ENCODE peak calls at places on chromosomes 5 and 9, in seven cellular contexts. H is psoas muscle, E is heart left ventricle, O is transverse colon, J is astrocyte, Z is H9, M is GM23338. L is an unnamed sample. For H3K27me3, the result is how much of the 10 kb centered on the place peaks cover.

GRCh38 chr9:78026947-78027346 is 4.7 kb downstream of the GNAQ start:
- DNase-seq in E (no peak), O (no peak), M (no peak), J (no peak), Z (no peak), H (no peak), L (no peak)

GRCh38 chr5:152674403-152674802 is 269.3 kb upstream of the NMUR2 start:
- DNase-seq in Z (no peak), E (no peak), H (no peak), O (no peak), J (no peak), M (no peak), L (no peak)

GRCh38 chr9:137307255-137308101 is 5.4 kb upstream of the NRARP start:
- DNase-seq in Z (peak), J (no peak), E (no peak), H (no peak), M (peak), O (peak), L (peak)

GRCh38 chr9:79975471-79976316 is 403.9 kb downstream of the TLE4 start:
- DNase-seq in E (no peak), H (peak), J (no peak), Z (peak), M (peak), O (no peak), L (no peak)

GRCh38 chr5:150085191-150085912 is 1.0 kb downstream of the CSF1R start:
- DNase-seq in Z (no peak), H (no peak), J (no peak), M (no peak), O (no peak), E (no peak), L (no peak)

GRCh38 chr9:130627896-130628792 is 36.2 kb upstream of the PRDM12 start:
- DNase-seq in J (no peak), M (no peak), E (no peak), H (no peak), O (no peak), Z (no peak), L (no peak)

GRCh38 chr9:86614871-86615849 is 260.9 kb upstream of the TUT7 start:
- DNase-seq in E (no peak), M (peak), O (no peak), J (peak), Z (no peak), H (no peak), L (no peak)

GRCh38 chr9:25225938-25226760 is 452.1 kb downstream of the TUSC1 start:
- DNase-seq in O (no peak), J (no peak), E (no peak), M (no peak), Z (peak), H (no peak), L (no peak)

GRCh38 chr9:92180669-92181181 is 65.5 kb upstream of the SPTLC1 start:
- DNase-seq in Z (no peak), M (no peak), H (no peak), E (no peak), J (peak), O (no peak), L (no peak)

GRCh38 chr5:151326276-151326675 is 21.1 kb downstream of the SLC36A2 start:
- DNase-seq in O (no peak), M (no peak), E (no peak), H (no peak), Z (no peak), J (no peak), L (no peak)

GRCh38 chr5:175444060-175444904 is at the start of gene DRD1:
- DNase-seq in M (peak), E (no peak), J (peak), H (peak), Z (peak), O (peak), L (peak)

GRCh38 chr9:26058111-26058895 is 380.1 kb upstream of the TUSC1 start:
- DNase-seq in J (peak), O (no peak), H (no peak), Z (no peak), E (no peak), M (no peak), L (no peak)

GRCh38 chr9:79256691-79257213 is 315.0 kb upstream of the TLE4 start:
- DNase-seq in H (no peak), M (peak), O (peak), Z (no peak), E (no peak), J (peak), L (no peak)

GRCh38 chr5:34976347-34976746 is 47.0 kb downstream of the DNAJC21 start:
- DNase-seq in O (no peak), J (no peak), M (peak), E (no peak), H (no peak), Z (peak), L (no peak)

GRCh38 chr5:34982823-34983222 is 53.5 kb downstream of the DNAJC21 start:
- DNase-seq in E (no peak), M (no peak), Z (no peak), O (no peak), J (no peak), H (no peak), L (no peak)

GRCh38 chr5:34978681-34979080 is 49.3 kb downstream of the DNAJC21 start:
- DNase-seq in H (no peak), M (no peak), E (no peak), J (no peak), O (no peak), Z (no peak), L (no peak)

GRCh38 chr5:34977934-34978616 is 48.7 kb downstream of the DNAJC21 start:
- DNase-seq in H (no peak), E (no peak), J (no peak), O (no peak), M (no peak), Z (no peak), L (no peak)
- H3K27me3 ChIP-seq in H (under half), E (under half), J (under half), O (under half), M (under half), Z (under half), L (under half)

DNA sequence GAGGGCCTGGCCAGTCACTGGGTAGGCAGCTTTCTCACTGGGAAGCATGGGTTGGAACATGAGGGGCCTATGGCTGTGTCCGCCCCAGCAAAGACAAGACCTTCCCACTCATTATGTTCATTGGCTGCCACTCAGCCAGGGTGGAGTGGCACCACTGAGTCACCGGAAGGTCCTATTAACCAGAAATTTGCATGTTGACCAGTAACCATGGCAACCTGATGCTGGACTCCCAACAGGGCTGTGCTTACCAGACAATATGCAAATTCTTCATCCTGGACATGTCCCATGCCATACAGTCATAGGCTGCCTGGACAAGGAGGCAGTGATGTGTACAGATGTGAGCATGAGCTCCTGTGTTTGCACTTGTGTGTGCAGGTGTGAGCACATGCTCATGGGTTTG is 66.7 kb downstream of the PSD2 start:
- DNase-seq in O (no peak), E (no peak), Z (no peak), J (peak), M (no peak), H (no peak), L (no peak)
- H3K27me3 ChIP-seq in O (under half), E (under half), Z (under half), J (under half), M (under half), H (under half), L (under half)

GRCh38 chr9:135587658-135588057 is 26.1 kb downstream of the PAEP start:
- DNase-seq in J (no peak), O (no peak), E (no peak), Z (peak), M (no peak), H (no peak), L (no peak)

GRCh38 chr9:135584934-135585333 is 23.4 kb downstream of the PAEP start:
- DNase-seq in J (no peak), O (no peak), H (no peak), Z (no peak), E (no peak), M (no peak), L (peak)

GRCh38 chr9:135588371-135588770 is 26.8 kb downstream of the PAEP start:
- DNase-seq in J (no peak), M (no peak), O (no peak), Z (no peak), H (no peak), E (no peak), L (peak)

GRCh38 chr9:135584371-135584770 is 22.8 kb downstream of the PAEP start:
- DNase-seq in Z (no peak), H (no peak), M (no peak), O (no peak), J (no peak), E (no peak), L (peak)

GRCh38 chr9:135586601-135587109 is 25.1 kb downstream of the PAEP start:
- DNase-seq in J (no peak), H (no peak), O (no peak), Z (no peak), M (no peak), E (no peak), L (peak)
- H3K27me3 ChIP-seq in J (under half), H (under half), O (under half), Z (under half), M (under half), E (under half), L (under half)

GRCh38 chr9:75893096-75893495 is 2.6 kb downstream of the PCSK5 start:
- DNase-seq in Z (no peak), M (no peak), H (no peak), J (no peak), E (no peak), O (no peak), L (no peak)
- H3K27me3 ChIP-seq in Z (under half), M (under half), H (under half), J (under half), E (under half), O (under half), L (under half)